ENCODE peak calls at places on chromosome 16, in eight cellular contexts. Z is heart right ventricle, E is G401, O is cardiac fibroblast, D is RWPE1, Q is HEK293T, G is COR-L47, A is endothelial cell of umbilical vein. X is an unnamed sample.

GRCh38 chr16:54856871-54857270 is 73.8 kb upstream of the IRX5 start:
- DNase-seq in Z (no peak), E (no peak), O (no peak), D (no peak), Q (no peak), G (no peak), A (no peak), X (no peak)

GRCh38 chr16:17334096-17334495 is 136.7 kb downstream of the XYLT1 start:
- DNase-seq in Z (no peak), E (no peak), O (peak), D (peak), Q (no peak), G (no peak), A (no peak), X (no peak)

GRCh38 chr16:84087461-84088151 is 29.1 kb downstream of the MBTPS1 start:
- DNase-seq in Z (no peak), E (peak), O (no peak), D (no peak), Q (no peak), G (no peak), A (no peak), X (no peak)

GRCh38 chr16:73771196-73771595 is 525.4 kb upstream of the PSMD7 start:
- DNase-seq in Z (no peak), E (no peak), O (no peak), D (no peak), Q (no peak), G (no peak), A (no peak), X (no peak)

GRCh38 chr16:7231762-7232161 is 100.9 kb upstream of the RBFOX1 start:
- DNase-seq in Z (no peak), E (no peak), O (no peak), D (no peak), Q (no peak), G (no peak), A (no peak), X (no peak)

GRCh38 chr16:1887711-1888354 is 15.9 kb upstream of the MEIOB start:
- DNase-seq in Z (no peak), E (no peak), O (no peak), D (no peak), Q (no peak), G (no peak), A (no peak), X (no peak)

GRCh38 chr16:24848065-24848464 is 2.3 kb downstream of the SLC5A11 start:
- DNase-seq in Z (no peak), E (no peak), O (peak), D (no peak), Q (no peak), G (no peak), A (peak), X (no peak)

GRCh38 chr16:28041615-28042014 is 21.9 kb downstream of the GSG1L start:
- DNase-seq in Z (no peak), E (no peak), O (no peak), D (no peak), Q (no peak), G (no peak), A (no peak), X (no peak)

GRCh38 chr16:80369559-80369958 is 171.2 kb upstream of the DYNLRB2 start:
- DNase-seq in Z (no peak), E (peak), O (peak), D (peak), Q (peak), G (no peak), A (peak), X (peak)

GRCh38 chr16:11359370-11359769 is 14.1 kb downstream of the RMI2 start:
- DNase-seq in Z (no peak), E (no peak), O (peak), D (peak), Q (no peak), G (no peak), A (no peak), X (no peak)

GRCh38 chr16:17803625-17804410 is 333.1 kb upstream of the XYLT1 start:
- DNase-seq in Z (no peak), E (no peak), O (peak), D (peak), Q (no peak), G (no peak), A (no peak), X (no peak)

GRCh38 chr16:68369697-68370096 is 58.9 kb downstream of the PRMT7 start:
- DNase-seq in Z (no peak), E (no peak), O (no peak), D (no peak), Q (no peak), G (no peak), A (no peak), X (no peak)

GRCh38 chr16:89172171-89172900 is 788 bp downstream of the CDH15 start:
- DNase-seq in Z (no peak), E (peak), O (no peak), D (no peak), Q (no peak), G (no peak), A (no peak), X (no peak)

GRCh38 chr16:10317425-10318001 is 68.3 kb upstream of the ATF7IP2 start:
- DNase-seq in Z (no peak), E (no peak), O (no peak), D (no peak), Q (no peak), G (no peak), A (no peak), X (no peak)

GRCh38 chr16:29310852-29311314 is 95.6 kb downstream of the NPIPB11 start:
- DNase-seq in Z (peak), E (peak), O (no peak), D (no peak), Q (no peak), G (no peak), A (no peak), X (no peak)

GRCh38 chr16:2724816-2725348 is 4.9 kb upstream of the PRSS27 start:
- DNase-seq in Z (no peak), E (no peak), O (no peak), D (no peak), Q (no peak), G (no peak), A (no peak), X (no peak)

GRCh38 chr16:83458612-83459011 is 349.2 kb upstream of the HSBP1 start:
- DNase-seq in Z (no peak), E (no peak), O (peak), D (no peak), Q (no peak), G (no peak), A (no peak), X (no peak)

GRCh38 chr16:1308036-1308976 is 1.1 kb upstream of the UBE2I start:
- DNase-seq in Z (no peak), E (no peak), O (peak), D (no peak), Q (no peak), G (no peak), A (no peak), X (peak)